ENCODE peak calls at places on chromosomes 3 and 15, in five cellular contexts. L, U, H, F and G are unnamed samples.

GRCh38 chr3:111392911-111393351 is 149.1 kb upstream of the CD96 start:
- DNase-seq in F (no peak), U (no peak), H (no peak), L (no peak), G (no peak)

GRCh38 chr3:52620580-52620979 is 65.1 kb downstream of the PBRM1 start:
- DNase-seq in L (no peak), H (no peak), U (no peak), F (no peak), G (no peak)

GRCh38 chr3:63948995-63949394 is 36.8 kb upstream of the SCAANT1 start:
- DNase-seq in U (no peak), L (no peak), F (no peak), H (no peak), G (peak; percentile 73)

GRCh38 chr3:56357266-56357665 is 111.0 kb downstream of the ERC2 start:
- DNase-seq in F (no peak), H (no peak), U (no peak), L (no peak), G (no peak)

GRCh38 chr3:105944721-105945120 is 75.9 kb upstream of the CBLB start:
- DNase-seq in L (no peak), F (no peak), U (no peak), H (no peak), G (peak; percentile 84)

GRCh38 chr3:4261411-4261810 is 41.8 kb upstream of the SETMAR start:
- DNase-seq in H (no peak), L (no peak), F (no peak), U (no peak), G (no peak)

GRCh38 chr3:105967117-105967516 is 98.3 kb upstream of the CBLB start:
- DNase-seq in L (no peak), H (peak; percentile 27), U (no peak), F (no peak), G (peak; percentile 57)

GRCh38 chr3:192186508-192186907 is 540.8 kb downstream of the FGF12 start:
- DNase-seq in L (no peak), F (no peak), H (peak; percentile 59), U (no peak), G (no peak)

GRCh38 chr3:71345429-71346027 is 238.0 kb downstream of the FOXP1 start:
- DNase-seq in H (no peak), L (no peak), U (no peak), F (peak; percentile 37), G (no peak)

GRCh38 chr3:111803123-111803593 is 55.9 kb upstream of the PHLDB2 start:
- DNase-seq in L (peak; percentile 83), H (no peak), F (peak; percentile 90), U (peak; percentile 43), G (peak; percentile 95)

GRCh38 chr3:11509175-11510000 is 134.3 kb downstream of the VGLL4 start:
- DNase-seq in F (peak; percentile 86), L (peak; percentile 75), H (peak; percentile 89), U (no peak), G (peak; percentile 89)

GRCh38 chr15:52652286-52652685 is 26.9 kb downstream of the ATOSA start:
- DNase-seq in U (no peak), H (no peak), L (no peak), F (no peak), G (no peak)

GRCh38 chr15:43912991-43913927 is 86.5 kb downstream of the WDR76 start:
- DNase-seq in F (peak; percentile 55), H (peak; percentile 98), U (peak; percentile 43), L (peak; percentile 27), G (peak; percentile 98)

GRCh38 chr15:40943764-40944365 is 9.4 kb upstream of the CHAC1 start:
- DNase-seq in U (no peak), F (no peak), H (no peak), L (no peak), G (no peak)

GRCh38 chr15:25501828-25502446 is 63.1 kb upstream of the UBE3A start:
- DNase-seq in F (no peak), H (peak; percentile 32), U (no peak), L (no peak), G (peak; percentile 12)

GRCh38 chr3:38099518-38099917 is 37.4 kb downstream of the ACAA1 start:
- DNase-seq in U (no peak), F (no peak), H (no peak), L (no peak), G (no peak)
- H3K4me3 ChIP-seq in U (no peak overlapping the region), F (no peak overlapping the region), H (no peak overlapping the region), L (no peak overlapping the region), G (no peak overlapping the region)

GRCh38 chr15:95202569-95203349 is 971.4 kb downstream of the MCTP2 start:
- DNase-seq in H (no peak), F (no peak), U (no peak), L (no peak), G (peak; percentile 4)
- H3K27ac ChIP-seq in H (no peak overlapping the region), F (no peak overlapping the region), U (no peak overlapping the region), L (no peak overlapping the region), G (no peak overlapping the region)

GRCh38 chr15:80836991-80837390 is 57.8 kb downstream of the CEMIP start:
- DNase-seq in H (no peak), F (no peak), L (no peak), U (no peak), G (no peak)

GRCh38 chr15:80840173-80841130 is 61.3 kb downstream of the CEMIP start:
- DNase-seq in U (no peak), H (no peak), F (no peak), L (no peak), G (no peak)

GRCh38 chr15:80839764-80840130 is 60.6 kb downstream of the CEMIP start:
- DNase-seq in H (no peak), L (no peak), U (no peak), F (no peak), G (no peak)

GRCh38 chr15:80838012-80838411 is 58.8 kb downstream of the CEMIP start:
- DNase-seq in H (no peak), F (no peak), L (no peak), U (no peak), G (no peak)

GRCh38 chr15:80838666-80839065 is 59.5 kb downstream of the CEMIP start:
- DNase-seq in U (no peak), H (no peak), L (no peak), F (no peak), G (no peak)
- H3K4me3 ChIP-seq in U (no peak overlapping the region), H (no peak overlapping the region), L (no peak overlapping the region), F (no peak overlapping the region), G (no peak overlapping the region)

GRCh38 chr3:118705827-118706226 is 328.8 kb downstream of the IGSF11 start:
- DNase-seq in U (no peak), F (no peak), H (no peak), L (no peak), G (no peak)
- H3K27ac ChIP-seq in U (no peak overlapping the region), F (no peak overlapping the region), H (no peak overlapping the region), L (no peak overlapping the region), G (no peak overlapping the region)

GRCh38 chr15:75140080-75140879 is 61.4 kb upstream of the C15orf39 start:
- DNase-seq in H (peak; percentile 22), U (no peak), L (no peak), F (no peak), G (no peak)

GRCh38 chr15:75145027-75145841 is 56.4 kb upstream of the C15orf39 start:
- DNase-seq in L (no peak), F (no peak), U (peak; percentile 48), H (no peak), G (no peak)

GRCh38 chr15:75143738-75144334 is 57.8 kb upstream of the C15orf39 start:
- DNase-seq in U (no peak), H (no peak), L (no peak), F (no peak), G (no peak)

GRCh38 chr15:75138016-75138999 is 63.4 kb upstream of the C15orf39 start:
- DNase-seq in U (no peak), F (no peak), H (no peak), L (no peak), G (peak; percentile 64)

DNA sequence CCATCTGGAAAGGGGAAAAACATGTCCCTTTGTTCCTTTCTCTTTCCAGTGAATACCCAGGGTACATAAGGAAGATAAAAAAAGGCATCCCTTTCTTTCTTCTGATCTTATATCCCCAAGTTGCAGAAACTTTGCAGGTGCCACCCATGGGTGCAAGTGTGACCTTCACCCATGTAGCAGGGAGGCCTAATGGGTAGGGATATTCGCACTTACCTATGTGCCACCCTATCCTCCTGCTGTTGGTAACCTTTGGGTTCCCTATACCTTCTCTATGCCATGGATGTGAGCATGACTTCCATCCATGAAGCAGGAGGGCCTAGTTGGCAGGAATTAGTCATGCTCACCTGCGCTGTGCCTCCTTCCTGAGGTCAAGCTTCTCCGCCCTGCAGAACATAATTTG is 59.2 kb upstream of the C15orf39 start:
- DNase-seq in F (no peak), U (no peak), L (no peak), H (no peak), G (no peak)
- H3K4me3 ChIP-seq in F (no peak overlapping the region), U (no peak overlapping the region), L (no peak overlapping the region), H (no peak overlapping the region), G (no peak overlapping the region)